ENCODE peak calls at places on chromosomes 2 and 18, in ten cellular contexts. X is RWPE1, D is OCI-LY7, S is foreskin fibroblast, J is A549, M is astrocyte of the cerebellum, L is endothelial cell, T is AG04450, Z is kidney epithelial cell, A is glutamatergic neuron. E is an unnamed sample.

GRCh38 chr2:19787134-19787533 is 114.6 kb downstream of the TTC32 start:
- DNase-seq in T (no peak), Z (no peak), S (no peak), X (no peak), M (no peak), J (no peak), L (no peak), D (no peak), A (no peak), E (no peak)

GRCh38 chr2:188132385-188132784 is 159.3 kb upstream of the GULP1 start:
- DNase-seq in T (no peak), Z (no peak), M (no peak), L (no peak), D (no peak), A (no peak), X (no peak), J (no peak), S (no peak), E (no peak)

GRCh38 chr2:195451160-195451559 is 205.9 kb upstream of the SLC39A10 start:
- DNase-seq in J (no peak), S (no peak), X (no peak), Z (no peak), D (no peak), A (no peak), L (no peak), T (no peak), M (no peak), E (no peak)

GRCh38 chr2:188450740-188451480 is 159.2 kb downstream of the GULP1 start:
- DNase-seq in M (peak; percentile 45), J (no peak), D (no peak), A (no peak), T (no peak), L (no peak), S (peak; percentile 40), Z (no peak), X (no peak), E (no peak)

GRCh38 chr2:141038341-141038740 is 1092.5 kb downstream of the LRP1B start:
- DNase-seq in J (no peak), D (no peak), Z (no peak), T (no peak), L (no peak), A (no peak), M (no peak), S (no peak), X (no peak), E (no peak)

GRCh38 chr2:113105047-113105446 is 22.4 kb upstream of the IL1RN start:
- DNase-seq in T (no peak), S (peak; percentile 14), D (no peak), X (peak; percentile 42), M (no peak), A (no peak), J (peak; percentile 36), L (no peak), Z (no peak), E (no peak)

GRCh38 chr18:30971338-30971956 is 71.1 kb downstream of the DSC3 start:
- DNase-seq in L (no peak), J (peak; percentile 16), X (no peak), M (peak; percentile 23), T (no peak), Z (no peak), D (peak; percentile 27), S (no peak), A (no peak), E (no peak)

GRCh38 chr2:15169326-15170038 is 391.7 kb downstream of the NBAS start:
- DNase-seq in T (peak; percentile 91), M (peak; percentile 80), D (no peak), A (no peak), S (peak; percentile 94), L (no peak), J (peak; percentile 59), X (peak; percentile 94), Z (peak; percentile 90), E (no peak)

GRCh38 chr2:130755234-130756040 is at the start of gene AMER3:
- DNase-seq in T (no peak), S (no peak), L (no peak), M (no peak), D (no peak), J (no peak), X (no peak), Z (no peak), A (peak; percentile 74), E (peak; percentile 46)

GRCh38 chr2:190090148-190090547 is 27.6 kb upstream of the MSTN start:
- DNase-seq in M (no peak), T (no peak), X (no peak), S (no peak), J (no peak), L (no peak), Z (no peak), D (no peak), A (no peak), E (no peak)
- TF ChIP-seq CTCF in M (no peak), T (no peak), X (no peak), S (no peak), J (no peak), L (no peak), Z (no peak), D (no peak), A (no peak), E (no peak)

DNA sequence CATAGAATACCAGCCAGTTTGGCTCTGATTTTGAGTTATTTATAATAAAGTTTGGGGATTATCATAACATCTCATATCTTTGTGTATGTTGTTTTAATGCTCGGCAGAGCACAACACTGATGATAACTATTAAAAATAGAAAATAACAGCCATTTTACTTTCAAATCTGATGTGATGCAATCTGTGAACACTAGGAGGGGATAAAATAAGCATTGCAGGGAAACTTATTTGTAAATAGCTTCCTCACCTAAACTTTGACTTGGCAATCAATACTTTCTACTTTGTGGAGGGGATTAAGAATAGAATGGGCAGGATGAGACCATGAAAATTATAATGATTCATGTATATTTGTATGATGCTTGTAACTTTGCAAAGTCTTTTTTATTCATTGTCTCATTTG is 54.4 kb downstream of the USP14 start:
- DNase-seq in J (no peak), X (no peak), L (no peak), S (no peak), M (no peak), D (peak; percentile 2), T (no peak), A (no peak), Z (no peak), E (no peak)
- TF ChIP-seq CTCF in J (no peak), X (no peak), L (no peak), S (peak; percentile 8), M (no peak), D (peak; percentile 41), T (peak; percentile 25), A (no peak), Z (peak; percentile 12), E (no peak)

GRCh38 chr2:126239560-126239959 is 416.4 kb upstream of the GYPC start:
- DNase-seq in Z (no peak), X (no peak), D (no peak), J (no peak), M (no peak), S (no peak), A (no peak), T (no peak), L (no peak), E (no peak)

DNA sequence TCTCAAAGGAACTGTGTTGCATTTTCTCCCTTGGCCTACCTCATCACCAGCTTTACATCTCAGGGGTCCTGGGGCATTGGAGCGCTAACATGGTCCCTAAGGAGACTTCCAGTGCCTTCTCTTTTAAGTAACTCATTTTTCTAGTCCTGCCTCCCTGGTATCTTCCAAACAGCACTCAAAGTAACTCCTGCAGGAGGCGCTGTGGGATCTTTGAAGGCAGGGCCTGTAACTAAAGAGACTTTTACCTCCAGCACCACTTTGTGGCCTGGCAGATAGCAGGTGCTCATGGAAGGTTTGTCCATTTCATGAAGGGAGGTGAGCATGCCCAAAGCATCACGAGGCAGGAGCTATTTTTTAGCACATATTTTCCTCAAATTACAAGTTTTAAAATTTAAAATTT is 411.0 kb upstream of the GYPC start:
- DNase-seq in S (no peak), D (peak; percentile 41), A (peak; percentile 83), T (no peak), J (peak; percentile 59), L (peak; percentile 74), M (no peak), Z (no peak), X (no peak), E (peak; percentile 36)
- TF ChIP-seq CTCF in S (no peak), D (peak; percentile 68), A (peak; percentile 68), T (peak; percentile 38), J (peak; percentile 15), L (peak; percentile 45), M (no peak), Z (peak; percentile 47), X (no peak), E (peak; percentile 59)

GRCh38 chr2:232810444-232810843 is 34.1 kb upstream of the KCNJ13 start:
- DNase-seq in J (no peak), D (no peak), A (no peak), L (no peak), M (no peak), Z (no peak), T (no peak), S (no peak), X (no peak), E (no peak)

GRCh38 chr2:232809349-232810124 is 33.2 kb upstream of the KCNJ13 start:
- DNase-seq in M (no peak), J (peak; percentile 11), X (no peak), S (no peak), Z (no peak), L (no peak), A (no peak), T (no peak), D (peak; percentile 31), E (no peak)
- TF ChIP-seq CTCF in M (no peak), J (peak; percentile 42), X (no peak), S (no peak), Z (no peak), L (no peak), A (no peak), T (no peak), D (peak; percentile 74), E (no peak)

DNA sequence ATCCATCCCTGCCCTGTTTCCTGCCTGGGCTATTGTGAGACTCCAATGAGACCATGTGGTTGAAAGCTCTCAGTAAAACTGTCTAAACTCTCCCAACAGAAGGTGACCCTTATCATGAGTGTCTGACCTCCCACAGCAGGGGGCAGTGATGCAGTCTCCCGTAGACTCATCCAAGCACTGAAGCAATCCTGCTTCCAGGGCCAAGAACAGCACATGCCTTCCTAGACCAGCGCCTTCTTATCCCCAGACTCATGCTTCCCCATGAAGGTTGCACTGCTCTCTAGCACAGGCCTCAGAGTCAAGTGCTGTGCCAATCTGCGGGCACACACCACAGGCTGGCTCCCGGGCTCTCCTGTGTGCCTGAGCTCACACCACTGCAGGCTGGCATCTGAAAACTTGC is 112.3 kb downstream of the TNS1 start:
- DNase-seq in Z (no peak), T (peak; percentile 62), S (peak; percentile 89), A (peak; percentile 48), D (no peak), J (peak; percentile 33), X (no peak), L (peak; percentile 51), M (peak; percentile 85), E (no peak)
- TF ChIP-seq CTCF in Z (no peak), T (peak; percentile 57), S (peak; percentile 42), A (peak; percentile 26), D (no peak), J (peak; percentile 27), X (no peak), L (no peak), M (no peak), E (no peak)

GRCh38 chr2:64751286-64752260 is 97.9 kb upstream of the SERTAD2 start:
- DNase-seq in L (peak; percentile 95), A (peak; percentile 98), J (peak; percentile 69), S (no peak), X (peak; percentile 61), Z (no peak), T (peak; percentile 99), D (peak; percentile 30), M (no peak), E (no peak)
- TF ChIP-seq CTCF in L (no peak), A (peak; percentile 11), J (no peak), S (peak; percentile 40), X (no peak), Z (no peak), T (peak; percentile 56), D (no peak), M (peak; percentile 60), E (no peak)